ENCODE peak calls at places on chromosomes 3 and 15, in eight cellular contexts. One of them, this sample, is unnamed.

GRCh38 chr15:58701376-58701775 is 48.1 kb downstream of the ADAM10 start:
- DNase-seq in endothelial cell of umbilical vein: no peak
- DNase-seq in heart left ventricle: no peak
- DNase-seq in left ventricle myocardium inferior: no peak
- DNase-seq in esophagus muscularis mucosa: no peak
- DNase-seq in GM23338: no peak
- DNase-seq in AG04450: no peak
- DNase-seq in PC-9: no peak
- DNase-seq in this sample: no peak

GRCh38 chr3:106006001-106006400 is 137.2 kb upstream of the CBLB start:
- DNase-seq in heart left ventricle: no peak
- DNase-seq in esophagus muscularis mucosa: no peak
- DNase-seq in left ventricle myocardium inferior: no peak
- DNase-seq in PC-9: no peak
- DNase-seq in AG04450: peak
- DNase-seq in GM23338: no peak
- DNase-seq in endothelial cell of umbilical vein: no peak
- DNase-seq in this sample: no peak

GRCh38 chr15:29021901-29022300 is 136.1 kb downstream of the APBA2 start:
- DNase-seq in AG04450: no peak
- DNase-seq in GM23338: no peak
- DNase-seq in esophagus muscularis mucosa: no peak
- DNase-seq in PC-9: no peak
- DNase-seq in heart left ventricle: no peak
- DNase-seq in left ventricle myocardium inferior: no peak
- DNase-seq in endothelial cell of umbilical vein: no peak
- DNase-seq in this sample: no peak

GRCh38 chr15:76866716-76867321 is 38.3 kb downstream of the SCAPER start:
- DNase-seq in left ventricle myocardium inferior: no peak
- DNase-seq in esophagus muscularis mucosa: no peak
- DNase-seq in GM23338: peak
- DNase-seq in heart left ventricle: no peak
- DNase-seq in endothelial cell of umbilical vein: peak
- DNase-seq in PC-9: peak
- DNase-seq in AG04450: peak
- DNase-seq in this sample: no peak

GRCh38 chr3:180295811-180296210 is 259.1 kb upstream of the PEX5L start:
- DNase-seq in endothelial cell of umbilical vein: no peak
- DNase-seq in AG04450: no peak
- DNase-seq in PC-9: peak
- DNase-seq in esophagus muscularis mucosa: no peak
- DNase-seq in heart left ventricle: no peak
- DNase-seq in left ventricle myocardium inferior: no peak
- DNase-seq in GM23338: no peak
- DNase-seq in this sample: no peak

GRCh38 chr15:99427668-99428361 is 138.0 kb upstream of the MEF2A start:
- DNase-seq in endothelial cell of umbilical vein: no peak
- DNase-seq in left ventricle myocardium inferior: no peak
- DNase-seq in GM23338: no peak
- DNase-seq in AG04450: no peak
- DNase-seq in heart left ventricle: no peak
- DNase-seq in esophagus muscularis mucosa: no peak
- DNase-seq in PC-9: no peak
- DNase-seq in this sample: no peak

GRCh38 chr15:65077981-65078352 is 1.4 kb downstream of the KBTBD13 start:
- DNase-seq in PC-9: peak
- DNase-seq in left ventricle myocardium inferior: peak
- DNase-seq in heart left ventricle: peak
- DNase-seq in AG04450: no peak
- DNase-seq in endothelial cell of umbilical vein: peak
- DNase-seq in GM23338: peak
- DNase-seq in esophagus muscularis mucosa: no peak
- DNase-seq in this sample: no peak

GRCh38 chr3:141840737-141841544 is 35.5 kb upstream of the ATP1B3 start:
- DNase-seq in GM23338: no peak
- DNase-seq in left ventricle myocardium inferior: no peak
- DNase-seq in esophagus muscularis mucosa: no peak
- DNase-seq in endothelial cell of umbilical vein: peak
- DNase-seq in heart left ventricle: no peak
- DNase-seq in AG04450: no peak
- DNase-seq in PC-9: peak
- DNase-seq in this sample: no peak

GRCh38 chr3:42061711-42062408 is 29.3 kb upstream of the TRAK1 start:
- DNase-seq in AG04450: peak
- DNase-seq in GM23338: peak
- DNase-seq in left ventricle myocardium inferior: peak
- DNase-seq in esophagus muscularis mucosa: no peak
- DNase-seq in endothelial cell of umbilical vein: peak
- DNase-seq in PC-9: peak
- DNase-seq in heart left ventricle: peak
- DNase-seq in this sample: peak

GRCh38 chr3:29759021-29759359 is 478.1 kb downstream of the RBMS3 start:
- DNase-seq in GM23338: no peak
- DNase-seq in endothelial cell of umbilical vein: no peak
- DNase-seq in esophagus muscularis mucosa: no peak
- DNase-seq in heart left ventricle: no peak
- DNase-seq in left ventricle myocardium inferior: no peak
- DNase-seq in PC-9: no peak
- DNase-seq in AG04450: peak
- DNase-seq in this sample: no peak

GRCh38 chr3:191962324-191962723 is 501.4 kb downstream of the PYDC2 start:
- DNase-seq in esophagus muscularis mucosa: no peak
- DNase-seq in left ventricle myocardium inferior: no peak
- DNase-seq in GM23338: no peak
- DNase-seq in AG04450: no peak
- DNase-seq in PC-9: no peak
- DNase-seq in endothelial cell of umbilical vein: no peak
- DNase-seq in heart left ventricle: no peak
- DNase-seq in this sample: no peak

GRCh38 chr3:191959876-191960418 is 499.0 kb downstream of the PYDC2 start:
- DNase-seq in left ventricle myocardium inferior: no peak
- DNase-seq in PC-9: no peak
- DNase-seq in heart left ventricle: no peak
- DNase-seq in endothelial cell of umbilical vein: no peak
- DNase-seq in esophagus muscularis mucosa: no peak
- DNase-seq in AG04450: no peak
- DNase-seq in GM23338: peak
- DNase-seq in this sample: no peak

GRCh38 chr3:191961036-191961435 is 500.1 kb downstream of the PYDC2 start:
- DNase-seq in esophagus muscularis mucosa: no peak
- DNase-seq in heart left ventricle: no peak
- DNase-seq in PC-9: no peak
- DNase-seq in endothelial cell of umbilical vein: no peak
- DNase-seq in AG04450: no peak
- DNase-seq in GM23338: no peak
- DNase-seq in left ventricle myocardium inferior: no peak
- DNase-seq in this sample: no peak

GRCh38 chr3:191961529-191961928 is 500.6 kb downstream of the PYDC2 start:
- DNase-seq in AG04450: no peak
- DNase-seq in left ventricle myocardium inferior: no peak
- DNase-seq in GM23338: no peak
- DNase-seq in endothelial cell of umbilical vein: no peak
- DNase-seq in esophagus muscularis mucosa: no peak
- DNase-seq in PC-9: no peak
- DNase-seq in heart left ventricle: no peak
- DNase-seq in this sample: no peak

GRCh38 chr3:191958980-191959671 is 498.2 kb downstream of the PYDC2 start:
- DNase-seq in left ventricle myocardium inferior: no peak
- DNase-seq in PC-9: no peak
- DNase-seq in GM23338: peak
- DNase-seq in endothelial cell of umbilical vein: no peak
- DNase-seq in esophagus muscularis mucosa: no peak
- DNase-seq in heart left ventricle: no peak
- DNase-seq in AG04450: no peak
- DNase-seq in this sample: no peak
- H3K4me3 ChIP-seq in left ventricle myocardium inferior: no peak
- H3K4me3 ChIP-seq in PC-9: no peak
- H3K4me3 ChIP-seq in GM23338: no peak
- H3K4me3 ChIP-seq in endothelial cell of umbilical vein: no peak
- H3K4me3 ChIP-seq in esophagus muscularis mucosa: no peak
- H3K4me3 ChIP-seq in heart left ventricle: no peak
- H3K4me3 ChIP-seq in AG04450: no peak
- H3K4me3 ChIP-seq in this sample: no peak

DNA sequence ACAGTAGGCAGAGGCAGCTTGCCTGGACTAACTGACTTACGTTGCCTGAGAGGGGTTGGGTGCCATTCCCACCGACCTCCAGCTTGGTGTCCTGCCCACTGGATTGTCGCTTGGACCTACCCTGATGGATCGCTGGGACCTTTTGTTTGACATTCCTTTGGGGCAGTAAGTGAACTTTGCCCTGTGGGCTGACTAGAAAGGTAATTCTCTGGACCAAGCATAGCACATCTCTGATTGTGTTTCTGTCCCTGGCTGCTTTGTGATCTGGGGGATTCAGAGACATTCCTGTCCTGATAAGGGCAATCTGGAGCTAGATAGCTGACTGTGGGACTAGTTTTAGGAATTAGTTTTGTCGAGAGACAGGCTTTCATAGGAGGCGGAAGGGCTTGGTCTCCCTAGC is 19.5 kb upstream of the IFT57 start:
- DNase-seq in PC-9: no peak
- DNase-seq in endothelial cell of umbilical vein: no peak
- DNase-seq in heart left ventricle: no peak
- DNase-seq in GM23338: no peak
- DNase-seq in AG04450: no peak
- DNase-seq in esophagus muscularis mucosa: no peak
- DNase-seq in left ventricle myocardium inferior: no peak
- DNase-seq in this sample: no peak
- H3K27ac ChIP-seq in PC-9: no peak
- H3K27ac ChIP-seq in endothelial cell of umbilical vein: no peak
- H3K27ac ChIP-seq in heart left ventricle: no peak
- H3K27ac ChIP-seq in GM23338: no peak
- H3K27ac ChIP-seq in AG04450: no peak
- H3K27ac ChIP-seq in esophagus muscularis mucosa: no peak
- H3K27ac ChIP-seq in left ventricle myocardium inferior: no peak
- H3K27ac ChIP-seq in this sample: no peak

GRCh38 chr15:62125763-62126162 is 39.3 kb downstream of the C2CD4B start:
- DNase-seq in left ventricle myocardium inferior: no peak
- DNase-seq in heart left ventricle: no peak
- DNase-seq in esophagus muscularis mucosa: peak
- DNase-seq in PC-9: no peak
- DNase-seq in endothelial cell of umbilical vein: peak
- DNase-seq in GM23338: no peak
- DNase-seq in AG04450: no peak
- DNase-seq in this sample: no peak
- TF ChIP-seq CTCF in left ventricle myocardium inferior: peak
- TF ChIP-seq CTCF in heart left ventricle: peak
- TF ChIP-seq CTCF in esophagus muscularis mucosa: peak
- TF ChIP-seq CTCF in PC-9: peak
- TF ChIP-seq CTCF in endothelial cell of umbilical vein: peak
- TF ChIP-seq CTCF in GM23338: peak
- TF ChIP-seq CTCF in AG04450: peak
- TF ChIP-seq CTCF in this sample: no peak

GRCh38 chr3:182104811-182105316 is 393.1 kb downstream of the SOX2 start:
- DNase-seq in GM23338: no peak
- DNase-seq in endothelial cell of umbilical vein: no peak
- DNase-seq in left ventricle myocardium inferior: no peak
- DNase-seq in esophagus muscularis mucosa: no peak
- DNase-seq in heart left ventricle: no peak
- DNase-seq in PC-9: no peak
- DNase-seq in AG04450: no peak
- DNase-seq in this sample: no peak

GRCh38 chr3:182108351-182108750 is 396.6 kb downstream of the SOX2 start:
- DNase-seq in AG04450: no peak
- DNase-seq in endothelial cell of umbilical vein: no peak
- DNase-seq in GM23338: no peak
- DNase-seq in left ventricle myocardium inferior: no peak
- DNase-seq in PC-9: no peak
- DNase-seq in esophagus muscularis mucosa: no peak
- DNase-seq in heart left ventricle: no peak
- DNase-seq in this sample: no peak

GRCh38 chr3:182105875-182106274 is 394.1 kb downstream of the SOX2 start:
- DNase-seq in left ventricle myocardium inferior: no peak
- DNase-seq in esophagus muscularis mucosa: no peak
- DNase-seq in PC-9: no peak
- DNase-seq in AG04450: no peak
- DNase-seq in heart left ventricle: no peak
- DNase-seq in GM23338: no peak
- DNase-seq in endothelial cell of umbilical vein: no peak
- DNase-seq in this sample: no peak
- H3K4me3 ChIP-seq in left ventricle myocardium inferior: no peak
- H3K4me3 ChIP-seq in esophagus muscularis mucosa: no peak
- H3K4me3 ChIP-seq in PC-9: no peak
- H3K4me3 ChIP-seq in AG04450: no peak
- H3K4me3 ChIP-seq in heart left ventricle: no peak
- H3K4me3 ChIP-seq in GM23338: no peak
- H3K4me3 ChIP-seq in endothelial cell of umbilical vein: no peak
- H3K4me3 ChIP-seq in this sample: no peak

GRCh38 chr3:172626241-172626640 is 84.6 kb downstream of the NCEH1 start:
- DNase-seq in AG04450: no peak
- DNase-seq in esophagus muscularis mucosa: no peak
- DNase-seq in PC-9: peak
- DNase-seq in GM23338: no peak
- DNase-seq in endothelial cell of umbilical vein: no peak
- DNase-seq in left ventricle myocardium inferior: no peak
- DNase-seq in heart left ventricle: no peak
- DNase-seq in this sample: no peak

GRCh38 chr3:172624999-172625398 is 85.9 kb downstream of the NCEH1 start:
- DNase-seq in heart left ventricle: no peak
- DNase-seq in PC-9: no peak
- DNase-seq in esophagus muscularis mucosa: peak
- DNase-seq in GM23338: no peak
- DNase-seq in endothelial cell of umbilical vein: no peak
- DNase-seq in AG04450: no peak
- DNase-seq in left ventricle myocardium inferior: no peak
- DNase-seq in this sample: no peak

GRCh38 chr3:172627057-172627809 is 83.6 kb downstream of the NCEH1 start:
- DNase-seq in esophagus muscularis mucosa: no peak
- DNase-seq in endothelial cell of umbilical vein: peak
- DNase-seq in GM23338: no peak
- DNase-seq in left ventricle myocardium inferior: no peak
- DNase-seq in heart left ventricle: no peak
- DNase-seq in PC-9: no peak
- DNase-seq in AG04450: no peak
- DNase-seq in this sample: no peak

GRCh38 chr3:172622916-172623700 is 87.8 kb downstream of the NCEH1 start:
- DNase-seq in esophagus muscularis mucosa: peak
- DNase-seq in PC-9: peak
- DNase-seq in heart left ventricle: no peak
- DNase-seq in GM23338: peak
- DNase-seq in AG04450: no peak
- DNase-seq in left ventricle myocardium inferior: no peak
- DNase-seq in endothelial cell of umbilical vein: peak
- DNase-seq in this sample: no peak

DNA sequence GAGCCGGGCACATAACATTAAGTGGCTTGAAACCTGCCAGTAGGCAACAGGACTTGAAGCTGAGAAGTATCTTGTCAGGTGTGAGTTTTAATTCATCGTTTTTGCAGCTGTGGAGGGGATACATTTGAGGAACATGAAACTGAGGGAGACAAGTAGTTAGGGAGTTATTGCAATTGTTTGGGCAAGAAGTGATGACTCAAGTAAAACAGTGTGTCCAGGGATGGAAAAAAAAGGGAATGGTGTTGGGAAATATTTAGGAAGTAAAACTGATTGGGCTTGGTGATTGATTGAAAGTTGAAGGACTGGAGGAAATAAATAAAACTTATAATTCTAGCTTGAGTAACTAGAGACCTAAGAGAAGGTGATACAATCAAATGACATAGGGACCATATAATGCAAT is 85.5 kb downstream of the NCEH1 start:
- DNase-seq in left ventricle myocardium inferior: no peak
- DNase-seq in heart left ventricle: no peak
- DNase-seq in AG04450: no peak
- DNase-seq in endothelial cell of umbilical vein: no peak
- DNase-seq in esophagus muscularis mucosa: no peak
- DNase-seq in PC-9: no peak
- DNase-seq in GM23338: no peak
- DNase-seq in this sample: no peak
- H3K27ac ChIP-seq in left ventricle myocardium inferior: no peak
- H3K27ac ChIP-seq in heart left ventricle: no peak
- H3K27ac ChIP-seq in AG04450: no peak
- H3K27ac ChIP-seq in endothelial cell of umbilical vein: no peak
- H3K27ac ChIP-seq in esophagus muscularis mucosa: no peak
- H3K27ac ChIP-seq in PC-9: peak
- H3K27ac ChIP-seq in GM23338: no peak
- H3K27ac ChIP-seq in this sample: no peak

This sample was measured in coronary artery.